ENCODE peak calls at places on chromosomes 7 and 10, in four cellular contexts. W, K, R and V are unnamed samples.

GRCh38 chr7:158176561-158177173 is 411.0 kb downstream of the PTPRN2 start:
- DNase-seq in W (no peak), K (no peak), R (no peak), V (peak)

GRCh38 chr7:55048221-55048859 is 29.5 kb downstream of the EGFR start:
- DNase-seq in W (no peak), K (no peak), R (peak), V (no peak)

GRCh38 chr7:84187813-84188212 is 6.8 kb downstream of the SEMA3A start:
- DNase-seq in W (no peak), K (peak), R (no peak), V (no peak)

GRCh38 chr7:108603922-108604684 is 34.4 kb downstream of the DNAJB9 start:
- DNase-seq in W (no peak), K (no peak), R (no peak), V (no peak)

GRCh38 chr10:121195524-121195910 is 344.4 kb downstream of the WDR11 start:
- DNase-seq in W (no peak), K (no peak), R (no peak), V (no peak)

GRCh38 chr10:20622522-20623270 is 274.4 kb downstream of the NEBL start:
- DNase-seq in W (no peak), K (peak), R (peak), V (no peak)

GRCh38 chr7:1270181-1270580 is 37.5 kb downstream of the UNCX start:
- DNase-seq in W (no peak), K (no peak), R (no peak), V (no peak)

GRCh38 chr10:46549171-46550075 is 7.0 kb downstream of the GPRIN2 start:
- DNase-seq in W (peak), K (no peak), R (no peak), V (no peak)

GRCh38 chr10:23344251-23344841 is at the start of gene C10orf67:
- DNase-seq in W (peak), K (peak), R (peak), V (no peak)

GRCh38 chr7:21984042-21984441 is 38.3 kb upstream of the CDCA7L start:
- DNase-seq in W (no peak), K (no peak), R (no peak), V (no peak)

GRCh38 chr10:13773043-13773442 is 186.3 kb downstream of the PRPF18 start:
- DNase-seq in W (no peak), K (no peak), R (no peak), V (no peak)

GRCh38 chr10:128180843-128181242 is 54.6 kb upstream of the MKI67 start:
- DNase-seq in W (no peak), K (no peak), R (no peak), V (no peak)

GRCh38 chr7:46927131-46927810 is 654.6 kb downstream of the TNS3 start:
- DNase-seq in W (no peak), K (no peak), R (no peak), V (no peak)